ENCODE peak calls at places on chromosomes 12 and 14, in five cellular contexts. I, B, H, A and P are unnamed samples.

GRCh38 chr14:26180221-26180620 is 417.6 kb downstream of the NOVA1 start:
- DNase-seq in I (no peak), B (no peak), H (no peak), A (no peak), P (no peak)

GRCh38 chr14:75824328-75824727 is 157.5 kb downstream of the TGFB3 start:
- DNase-seq in I (peak; percentile 14), B (no peak), H (no peak), A (no peak), P (no peak)

GRCh38 chr12:100632445-100632892 is 59.0 kb downstream of the GAS2L3 start:
- DNase-seq in I (no peak), B (no peak), H (no peak), A (no peak), P (peak; percentile 53)

GRCh38 chr12:62933871-62934798 is 815 bp downstream of the PPM1H start:
- DNase-seq in I (peak; percentile 36), B (peak; percentile 40), H (peak; percentile 61), A (no peak), P (no peak)

GRCh38 chr14:56532546-56532945 is 47.1 kb upstream of the TMEM260 start:
- DNase-seq in I (no peak), B (no peak), H (no peak), A (no peak), P (no peak)

GRCh38 chr12:105201389-105201788 is 34.6 kb downstream of the APPL2 start:
- DNase-seq in I (no peak), B (no peak), H (no peak), A (no peak), P (no peak)

GRCh38 chr12:120791669-120792176 is 66.1 kb downstream of the ACADS start:
- DNase-seq in I (no peak), B (no peak), H (no peak), A (no peak), P (no peak)

GRCh38 chr12:3977621-3978020 is 104.4 kb upstream of the PARP11 start:
- DNase-seq in I (no peak), B (no peak), H (no peak), A (no peak), P (no peak)

GRCh38 chr12:80632835-80633234 is 74.6 kb upstream of the MYF6 start:
- DNase-seq in I (peak; percentile 9), B (no peak), H (peak; percentile 36), A (no peak), P (no peak)

GRCh38 chr12:54052745-54053624 is 650 bp upstream of the HOXC4 start:
- DNase-seq in I (peak; percentile 87), B (no peak), H (no peak), A (no peak), P (no peak)

GRCh38 chr12:70248916-70249315 is 5.7 kb downstream of the CNOT2 start:
- DNase-seq in I (no peak), B (no peak), H (no peak), A (no peak), P (no peak)

GRCh38 chr12:47818701-47819543 is 781 bp downstream of the HDAC7 start:
- DNase-seq in I (peak; percentile 50), B (no peak), H (peak; percentile 56), A (no peak), P (no peak)

GRCh38 chr14:104341532-104342434 is 203.4 kb downstream of the KIF26A start:
- DNase-seq in I (peak; percentile 45), B (no peak), H (peak; percentile 74), A (no peak), P (no peak)

GRCh38 chr12:10497602-10498001 is 8.1 kb upstream of the EIF2S3B start:
- DNase-seq in I (no peak), B (peak; percentile 5), H (no peak), A (no peak), P (no peak)

GRCh38 chr12:67424784-67425183 is 155.6 kb downstream of the CAND1 start:
- DNase-seq in I (no peak), B (no peak), H (no peak), A (no peak), P (no peak)

GRCh38 chr14:104108570-104109060 is 23.1 kb downstream of the ASPG start:
- DNase-seq in I (no peak), B (no peak), H (no peak), A (no peak), P (no peak)

GRCh38 chr12:88600272-88600671 is 20.0 kb upstream of the KITLG start:
- DNase-seq in I (no peak), B (peak; percentile 92), H (no peak), A (no peak), P (no peak)

GRCh38 chr14:67837011-67837624 is 17.5 kb downstream of the RAD51B start:
- DNase-seq in I (peak; percentile 86), B (peak; percentile 83), H (peak; percentile 71), A (peak; percentile 34), P (no peak)

GRCh38 chr14:54381821-54382220 is 15.0 kb upstream of the CDKN3 start:
- DNase-seq in I (no peak), B (no peak), H (peak; percentile 29), A (no peak), P (no peak)

GRCh38 chr12:29660847-29661246 is 122.9 kb downstream of the TMTC1 start:
- DNase-seq in I (no peak), B (no peak), H (no peak), A (no peak), P (no peak)

GRCh38 chr14:78316058-78316457 is 145.9 kb downstream of the NRXN3 start:
- DNase-seq in I (no peak), B (no peak), H (no peak), A (no peak), P (no peak)

GRCh38 chr14:72753044-72753710 is 140.7 kb downstream of the DPF3 start:
- DNase-seq in I (no peak), B (no peak), H (no peak), A (no peak), P (no peak)

GRCh38 chr12:98002887-98003493 is 512.4 kb upstream of the TMPO start:
- DNase-seq in I (peak; percentile 62), B (peak; percentile 16), H (peak; percentile 41), A (no peak), P (no peak)

GRCh38 chr12:5650804-5651461 is 219.0 kb downstream of the NTF3 start:
- DNase-seq in I (no peak), B (no peak), H (no peak), A (no peak), P (no peak)

GRCh38 chr14:61531741-61532505 is 163.4 kb upstream of the HIF1A start:
- DNase-seq in I (no peak), B (no peak), H (no peak), A (no peak), P (no peak)

GRCh38 chr14:106883218-106883692 is 1356.9 kb downstream of the TMEM121 start:
- DNase-seq in I (peak; percentile 50), B (no peak), H (no peak), A (no peak), P (no peak)

GRCh38 chr14:104115691-104116543 is 22.5 kb upstream of the KIF26A start:
- DNase-seq in I (no peak), B (no peak), H (no peak), A (no peak), P (no peak)

GRCh38 chr12:104591272-104591940 is 134.7 kb downstream of the CHST11 start:
- DNase-seq in I (no peak), B (no peak), H (no peak), A (no peak), P (no peak)

GRCh38 chr14:102803139-102803538 is 25.9 kb downstream of the TRAF3 start:
- DNase-seq in I (no peak), B (no peak), H (no peak), A (no peak), P (no peak)

GRCh38 chr12:268483-268840 is 5.8 kb upstream of the SLC6A13 start:
- DNase-seq in I (no peak), B (no peak), H (no peak), A (no peak), P (no peak)
- H3K4me3 ChIP-seq in I (no peak overlapping the region), B (no peak overlapping the region), H (no peak overlapping the region), A (no peak overlapping the region), P (no peak overlapping the region)

GRCh38 chr14:99037777-99038176 is 234.2 kb downstream of the BCL11B start:
- DNase-seq in I (no peak), B (no peak), H (no peak), A (no peak), P (no peak)

GRCh38 chr14:99035268-99035667 is 236.7 kb downstream of the BCL11B start:
- DNase-seq in I (no peak), B (peak; percentile 52), H (no peak), A (no peak), P (no peak)

GRCh38 chr14:99034711-99035171 is 237.3 kb downstream of the BCL11B start:
- DNase-seq in I (no peak), B (no peak), H (no peak), A (no peak), P (no peak)

GRCh38 chr14:99036594-99037293 is 235.3 kb downstream of the BCL11B start:
- DNase-seq in I (no peak), B (no peak), H (no peak), A (no peak), P (no peak)

DNA sequence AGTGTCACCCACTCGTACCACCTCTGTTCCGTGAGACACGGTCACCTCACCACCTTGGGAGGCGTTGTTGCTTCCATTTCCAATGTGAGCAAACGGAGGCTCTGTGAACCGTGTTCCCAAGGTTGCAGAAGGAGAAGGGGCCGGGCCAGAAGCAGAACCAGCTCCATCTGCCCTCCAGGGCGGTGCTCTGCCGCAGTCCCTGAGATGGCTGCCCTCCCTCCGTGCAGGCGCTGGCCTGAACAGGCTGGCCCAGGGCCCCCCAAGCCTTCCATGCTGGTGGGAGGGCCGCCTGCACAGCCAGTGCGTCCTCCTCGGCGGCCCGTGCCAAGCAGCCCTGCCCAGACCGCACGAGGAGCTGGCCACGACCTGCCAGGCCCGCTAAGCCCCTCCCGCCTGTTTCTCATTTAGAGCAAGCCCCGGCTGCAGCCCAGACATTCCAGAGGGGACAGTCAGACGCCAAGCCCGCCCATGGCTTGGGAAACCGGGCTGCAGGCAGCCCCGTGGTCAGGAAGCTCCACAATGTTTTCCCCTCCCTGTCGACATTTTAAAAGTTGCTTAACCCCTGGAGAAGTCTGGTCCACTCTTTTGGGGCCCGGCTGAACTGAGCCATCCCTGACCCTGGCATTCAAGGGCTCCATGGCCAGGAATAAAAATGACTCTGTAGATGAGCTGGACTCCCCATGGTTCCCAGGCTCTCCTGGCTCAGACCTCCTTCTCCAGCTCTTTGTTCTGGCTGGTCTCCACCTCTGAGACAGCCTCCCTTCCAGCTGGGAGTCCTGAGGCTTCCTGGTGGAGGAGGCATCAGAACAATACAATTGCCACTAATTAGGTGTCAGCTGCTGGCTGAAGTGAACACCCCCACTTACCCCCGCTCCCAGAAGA is 236.0 kb downstream of the BCL11B start:
- DNase-seq in I (no peak), B (peak; percentile 96), H (peak; percentile 73), A (peak; percentile 77), P (no peak)
- TF ChIP-seq CTCF in I (no peak), B (no peak), H (no peak), A (peak; percentile 8), P (no peak)

GRCh38 chr12:12749433-12749832 is 32.3 kb downstream of the CDKN1B start:
- DNase-seq in I (no peak), B (peak; percentile 48), H (no peak), A (no peak), P (no peak)
- H3K4me3 ChIP-seq in I (no peak overlapping the region), B (no peak overlapping the region), H (no peak overlapping the region), A (no peak overlapping the region), P (no peak overlapping the region)

GRCh38 chr12:124508323-124509096 is 58.9 kb downstream of the NCOR2 start:
- DNase-seq in I (peak; percentile 34), B (peak; percentile 62), H (no peak), A (no peak), P (no peak)
- TF ChIP-seq CTCF in I (peak; percentile 6), B (peak; percentile 8), H (no peak), A (peak; percentile 1), P (no peak)

GRCh38 chr12:57750561-57751431 is 1.3 kb downstream of the CDK4 start:
- DNase-seq in I (no peak), B (no peak), H (no peak), A (no peak), P (no peak)
- H3K4me3 ChIP-seq in I (peak overlapping the region; percentile 86), B (peak overlapping the region; percentile 96), H (peak overlapping the region; percentile 64), A (peak overlapping the region; percentile 72), P (peak overlapping the region; percentile 82)

GRCh38 chr12:115404761-115405470 is 720.9 kb upstream of the TBX3 start:
- DNase-seq in I (no peak), B (peak; percentile 94), H (no peak), A (peak; percentile 64), P (peak; percentile 37)
- TF ChIP-seq CTCF in I (no peak), B (no peak), H (no peak), A (no peak), P (no peak)